ENCODE peak calls at places on chromosomes 4 and X, in five cellular contexts. Z, Q, W, D and G are unnamed samples.
A peak's percentile ranks its signal among the peaks of the same experiment; 100 is the strongest.

GRCh38 chrX:150587585-150588503 is 19.4 kb downstream of the MTM1 start:
- DNase-seq in Z (no peak), Q (peak; percentile 28), W (peak; percentile 50), D (no peak), G (no peak)

GRCh38 chrX:31497086-31497485 is 425.2 kb upstream of the FTHL17 start:
- DNase-seq in Z (no peak), Q (no peak), W (no peak), D (no peak), G (no peak)

GRCh38 chr4:108120789-108121188 is 47.9 kb downstream of the LEF1 start:
- DNase-seq in Z (no peak), Q (no peak), W (no peak), D (no peak), G (no peak)

GRCh38 chr4:41281038-41281634 is 24.4 kb downstream of the UCHL1 start:
- DNase-seq in Z (peak; percentile 93), Q (peak; percentile 80), W (peak; percentile 84), D (peak; percentile 74), G (peak; percentile 84)

GRCh38 chrX:72123471-72124185 is 8.1 kb downstream of the RTL5 start:
- DNase-seq in Z (peak; percentile 84), Q (no peak), W (no peak), D (no peak), G (peak; percentile 66)

GRCh38 chr4:76194325-76194724 is 19.3 kb downstream of the SCARB2 start:
- DNase-seq in Z (no peak), Q (no peak), W (peak; percentile 85), D (no peak), G (peak; percentile 44)

GRCh38 chr4:165454426-165454825 is 75.6 kb downstream of the CPE start:
- DNase-seq in Z (no peak), Q (no peak), W (peak; percentile 52), D (no peak), G (no peak)

GRCh38 chr4:63296773-63297172 is 1112.5 kb downstream of the TECRL start:
- DNase-seq in Z (peak; percentile 30), Q (no peak), W (peak; percentile 49), D (no peak), G (peak; percentile 15)

GRCh38 chr4:101104264-101105052 is 242.9 kb downstream of the PPP3CA start:
- DNase-seq in Z (no peak), Q (no peak), W (no peak), D (no peak), G (no peak)

GRCh38 chr4:86233681-86234080 is 126.2 kb downstream of the MAPK10 start:
- DNase-seq in Z (no peak), Q (no peak), W (no peak), D (no peak), G (no peak)

GRCh38 chr4:111492501-111492900 is 652.8 kb upstream of the FAM241A start:
- DNase-seq in Z (no peak), Q (no peak), W (no peak), D (no peak), G (no peak)

GRCh38 chrX:131704136-131704695 is 160.3 kb downstream of the OR13H1 start:
- DNase-seq in Z (peak; percentile 6), Q (no peak), W (peak; percentile 37), D (peak; percentile 83), G (no peak)

GRCh38 chr4:11408569-11408968 is 20.1 kb downstream of the HS3ST1 start:
- DNase-seq in Z (no peak), Q (no peak), W (no peak), D (no peak), G (no peak)

GRCh38 chr4:72567821-72568620 is 1.0 kb downstream of the ADAMTS3 start:
- DNase-seq in Z (peak; percentile 96), Q (no peak), W (peak; percentile 96), D (peak; percentile 98), G (peak; percentile 88)

GRCh38 chrX:97587171-97587570 is 703.5 kb downstream of the RPA4 start:
- DNase-seq in Z (no peak), Q (no peak), W (no peak), D (no peak), G (no peak)

GRCh38 chrX:96909291-96909690 is 25.6 kb downstream of the RPA4 start:
- DNase-seq in Z (peak; percentile 11), Q (no peak), W (no peak), D (no peak), G (peak; percentile 25)

GRCh38 chr4:152776352-152776751 is 3.2 kb downstream of the TIGD4 start:
- DNase-seq in Z (no peak), Q (no peak), W (peak; percentile 16), D (no peak), G (no peak)

GRCh38 chr4:185082549-185082948 is 60.5 kb upstream of the SLC25A4 start:
- DNase-seq in Z (no peak), Q (no peak), W (peak; percentile 36), D (no peak), G (no peak)

GRCh38 chr4:19728773-19729172 is 522.9 kb upstream of the SLIT2 start:
- DNase-seq in Z (no peak), Q (no peak), W (no peak), D (no peak), G (no peak)

GRCh38 chrX:50430917-50431316 is 39.7 kb downstream of the DGKK start:
- DNase-seq in Z (no peak), Q (no peak), W (peak; percentile 18), D (no peak), G (no peak)

GRCh38 chr4:140152015-140152703 is 1.8 kb downstream of the MAML3 start:
- DNase-seq in Z (peak; percentile 79), Q (peak; percentile 77), W (peak; percentile 57), D (peak; percentile 70), G (peak; percentile 91)

GRCh38 chr4:140296871-140297570 is 76.4 kb upstream of the SCOC start:
- DNase-seq in Z (no peak), Q (no peak), W (peak; percentile 53), D (no peak), G (peak; percentile 77)

GRCh38 chr4:189001971-189002450 is 862.8 kb downstream of the TRIML1 start:
- DNase-seq in Z (no peak), Q (no peak), W (no peak), D (no peak), G (no peak)

GRCh38 chr4:38610844-38611550 is 53.0 kb upstream of the KLF3 start:
- DNase-seq in Z (no peak), Q (no peak), W (no peak), D (peak; percentile 55), G (no peak)

GRCh38 chr4:25949166-25949748 is 35.2 kb downstream of the SMIM20 start:
- DNase-seq in Z (peak; percentile 91), Q (no peak), W (no peak), D (no peak), G (peak; percentile 79)

GRCh38 chr4:107654694-107655093 is 65.3 kb downstream of the PAPSS1 start:
- DNase-seq in Z (no peak), Q (no peak), W (no peak), D (no peak), G (peak; percentile 23)

GRCh38 chr4:167222098-167222497 is 12.2 kb downstream of the SPOCK3 start:
- DNase-seq in Z (no peak), Q (peak; percentile 11), W (no peak), D (peak; percentile 56), G (no peak)

GRCh38 chr4:159487284-159487747 is 384.4 kb downstream of the RAPGEF2 start:
- DNase-seq in Z (peak; percentile 87), Q (peak; percentile 47), W (peak; percentile 58), D (peak; percentile 68), G (peak; percentile 85)
- H3K4me2 ChIP-seq in Z (no peak overlapping the region), Q (no peak overlapping the region), W (peak overlapping the region; percentile 70), D (peak overlapping the region; percentile 50), G (peak overlapping the region; percentile 76)

GRCh38 chr4:133594246-133595207 is 445.4 kb downstream of the PCDH10 start:
- DNase-seq in Z (peak; percentile 20), Q (no peak), W (peak; percentile 7), D (no peak), G (no peak)

GRCh38 chr4:133592591-133592990 is 443.5 kb downstream of the PCDH10 start:
- DNase-seq in Z (peak; percentile 43), Q (no peak), W (no peak), D (no peak), G (no peak)

GRCh38 chr4:133588306-133588705 is 439.2 kb downstream of the PCDH10 start:
- DNase-seq in Z (no peak), Q (no peak), W (no peak), D (no peak), G (no peak)

GRCh38 chr4:133593764-133594163 is 444.7 kb downstream of the PCDH10 start:
- DNase-seq in Z (peak; percentile 77), Q (no peak), W (no peak), D (no peak), G (no peak)

GRCh38 chr4:133592106-133592505 is 443.0 kb downstream of the PCDH10 start:
- DNase-seq in Z (no peak), Q (no peak), W (no peak), D (no peak), G (no peak)
- TF ChIP-seq EZH2phosphoT487 in Z (no peak), Q (no peak), W (no peak), D (no peak), G (no peak)

DNA sequence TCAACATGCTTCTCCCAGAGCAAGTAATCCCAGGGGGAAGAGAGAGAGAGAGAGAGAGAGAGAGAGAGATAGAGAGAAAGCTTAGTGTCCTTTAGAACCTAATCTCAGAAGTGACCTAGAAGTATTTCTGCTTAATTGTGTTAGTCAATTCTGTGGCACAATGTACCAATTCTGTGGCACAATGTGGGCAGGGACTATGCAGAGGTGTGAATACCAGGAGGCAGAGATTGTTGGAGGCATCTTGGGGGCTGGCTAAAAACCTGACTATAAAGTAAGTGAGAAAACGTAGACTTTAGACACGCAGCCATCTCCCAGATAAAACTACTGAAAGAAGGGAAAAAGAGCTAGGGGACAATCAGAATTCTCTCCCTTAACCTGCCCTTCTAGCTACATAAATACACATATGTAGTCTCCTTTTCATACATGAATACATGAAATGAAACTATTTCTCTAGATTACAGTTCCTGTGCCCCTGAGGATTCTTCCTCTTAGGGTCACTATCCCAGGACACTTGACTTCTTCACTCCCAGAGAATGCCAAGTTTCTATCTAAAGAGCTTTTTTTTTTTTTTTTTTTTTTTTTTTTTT is 40.1 kb downstream of the HOPX start:
- DNase-seq in Z (no peak), Q (no peak), W (peak; percentile 9), D (no peak), G (no peak)
- H3K4me2 ChIP-seq in Z (no peak overlapping the region), Q (no peak overlapping the region), W (peak overlapping the region; percentile 71), D (no peak overlapping the region), G (peak overlapping the region; percentile 34)

DNA sequence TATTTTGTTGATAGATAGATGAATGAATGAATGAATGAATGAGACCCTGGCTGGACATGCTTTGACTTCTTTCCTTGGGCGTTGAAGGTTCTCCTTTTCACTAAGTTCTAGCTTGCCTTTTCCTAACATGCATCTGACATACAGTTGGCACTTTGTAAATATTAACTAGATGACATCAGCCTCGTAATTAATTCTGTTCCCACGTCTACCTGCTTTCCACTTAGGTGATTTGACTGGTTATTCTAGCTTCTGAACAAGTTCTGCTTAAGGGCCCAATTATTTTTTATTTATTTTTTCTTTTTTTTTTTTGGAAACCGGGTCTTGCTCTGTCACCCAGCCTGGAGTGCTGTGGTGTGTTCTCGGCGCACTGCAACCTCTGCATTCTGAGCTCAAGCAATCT is 13.9 kb upstream of the RASL11B start:
- DNase-seq in Z (no peak), Q (no peak), W (no peak), D (no peak), G (no peak)
- TF ChIP-seq EZH2phosphoT487 in Z (no peak), Q (no peak), W (no peak), D (no peak), G (no peak)

GRCh38 chr4:42360158-42360557 is 37.1 kb upstream of the SHISA3 start:
- DNase-seq in Z (no peak), Q (no peak), W (no peak), D (no peak), G (no peak)
- H3K4me2 ChIP-seq in Z (no peak overlapping the region), Q (no peak overlapping the region), W (peak overlapping the region; percentile 78), D (no peak overlapping the region), G (peak overlapping the region; percentile 66)